ENCODE peak calls at places on chromosomes 7 and 10, in four cellular contexts. H is H9, E is mesendoderm, I is mesenchymal stem cell. O is an unnamed sample.

GRCh38 chr10:117477961-117478670 is 64.4 kb upstream of the EMX2 start:
- DNase-seq in E (peak; percentile 37), H (no peak), I (peak; percentile 57), O (no peak)

GRCh38 chr10:11612004-11613001 is 853 bp upstream of the USP6NL start:
- DNase-seq in E (no peak), H (no peak), I (peak; percentile 24), O (no peak)

GRCh38 chr10:110356628-110357245 is 52.0 kb upstream of the SMNDC1 start:
- DNase-seq in I (peak; percentile 87), E (no peak), H (no peak), O (no peak)

GRCh38 chr7:99553039-99553438 is 1.1 kb upstream of the FAM200A start:
- DNase-seq in I (no peak), E (no peak), H (no peak), O (no peak)

GRCh38 chr10:580796-581195 is 108.7 kb downstream of the DIP2C start:
- DNase-seq in H (no peak), E (no peak), I (peak; percentile 82), O (no peak)

GRCh38 chr7:130290745-130291144 is 2.2 kb upstream of the CPA4 start:
- DNase-seq in I (peak; percentile 47), E (peak; percentile 34), H (no peak), O (no peak)

GRCh38 chr7:116324582-116324981 is 114.2 kb downstream of the TES start:
- DNase-seq in E (no peak), I (no peak), H (no peak), O (no peak)

GRCh38 chr7:141844256-141844655 is 3.0 kb upstream of the PRSS37 start:
- DNase-seq in H (no peak), E (no peak), I (no peak), O (no peak)

GRCh38 chr10:120794390-120794789 is 56.8 kb upstream of the WDR11 start:
- DNase-seq in H (no peak), I (no peak), E (no peak), O (no peak)

DNA sequence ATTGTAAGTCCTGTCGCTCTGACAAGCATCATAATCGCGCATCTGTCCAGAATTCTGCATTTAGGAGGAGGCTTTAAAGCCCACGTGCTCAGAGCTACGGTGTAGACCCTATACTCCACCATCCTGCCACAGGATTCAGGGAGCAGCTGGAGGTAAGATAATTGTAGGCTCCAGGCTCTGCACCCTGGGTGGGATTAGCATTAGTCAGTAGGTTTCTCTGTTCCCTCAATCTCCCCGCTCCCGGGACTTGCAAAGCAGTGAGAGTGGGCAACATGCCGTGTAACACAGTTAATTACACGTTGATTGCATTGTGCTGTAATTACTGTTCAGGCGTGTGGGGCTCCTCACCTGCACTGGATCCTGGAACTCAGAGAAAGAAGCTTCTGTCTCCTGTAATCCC is 89.3 kb upstream of the CUX1 start:
- DNase-seq in H (no peak), E (no peak), I (no peak), O (no peak)
- H3K4ac ChIP-seq in H (no peak overlapping the region), E (no peak overlapping the region), I (no peak overlapping the region), O (no peak overlapping the region)

GRCh38 chr10:6838118-6838517 is 258.0 kb upstream of the PRKCQ start:
- DNase-seq in E (peak; percentile 35), I (peak; percentile 21), H (no peak), O (no peak)
- H3K4ac ChIP-seq in E (no peak overlapping the region), I (no peak overlapping the region), H (no peak overlapping the region), O (no peak overlapping the region)

DNA sequence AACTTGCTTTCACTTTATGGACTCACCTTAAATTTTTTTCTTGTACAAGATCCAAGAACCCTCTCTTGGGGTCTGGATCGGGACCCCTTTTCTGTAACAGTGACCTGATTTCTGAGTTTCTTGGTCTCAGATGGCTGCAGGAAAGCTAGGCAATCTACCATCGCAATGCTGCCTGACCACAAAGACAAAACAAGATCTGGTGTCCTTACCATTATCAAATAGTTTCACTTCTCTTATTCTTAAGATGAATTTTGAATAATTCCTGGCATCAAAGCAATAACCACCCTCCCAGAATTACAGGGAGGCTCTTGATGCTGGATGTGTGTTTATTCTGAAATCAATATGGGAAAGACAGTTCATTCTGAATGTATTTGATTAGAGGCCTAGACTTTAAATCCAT is 77.4 kb upstream of the FRMD4A start:
- DNase-seq in I (no peak), E (no peak), H (no peak), O (no peak)
- H3K4ac ChIP-seq in I (no peak overlapping the region), E (no peak overlapping the region), H (no peak overlapping the region), O (no peak overlapping the region)

DNA sequence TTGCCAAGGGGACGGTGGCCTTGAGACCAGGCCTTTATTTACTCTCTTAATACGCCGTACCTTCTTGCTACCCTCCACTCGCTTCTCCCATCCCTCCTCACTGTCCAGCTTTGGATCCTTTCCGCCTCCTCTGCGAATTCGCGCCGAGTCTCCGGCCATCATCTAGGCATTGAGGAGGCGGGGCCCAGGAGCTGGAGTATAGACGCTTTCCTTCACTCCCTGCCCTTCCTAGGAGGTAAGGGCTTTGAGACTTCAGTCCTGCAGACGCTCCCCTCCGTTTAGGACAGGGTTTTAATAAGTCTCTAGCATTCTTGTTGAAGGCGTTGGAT is 538 bp downstream of the TFAM start:
- DNase-seq in E (peak; percentile 68), I (peak; percentile 56), H (peak; percentile 47), O (peak; percentile 35)
- H3K4ac ChIP-seq in E (no peak overlapping the region), I (no peak overlapping the region), H (no peak overlapping the region), O (no peak overlapping the region)